ENCODE peak calls at places on chromosomes 7 and 10, in four cellular contexts. E, Y, W and V are unnamed samples.

GRCh38 chr10:88186335-88186734 is 322.9 kb downstream of the PTEN start:
- DNase-seq in E (peak), Y (no peak), W (no peak), V (peak)

GRCh38 chr7:44733708-44734481 is 14.8 kb upstream of the ZMIZ2 start:
- DNase-seq in E (peak), Y (no peak), W (no peak), V (peak)

GRCh38 chr10:131972474-131973071 is 9.2 kb downstream of the BNIP3 start:
- DNase-seq in E (peak), Y (peak), W (no peak), V (peak)

GRCh38 chr7:48182736-48183369 is 11.6 kb downstream of the ABCA13 start:
- DNase-seq in E (peak), Y (no peak), W (no peak), V (peak)

GRCh38 chr10:1434912-1435692 is 302.2 kb downstream of the ADARB2 start:
- DNase-seq in E (no peak), Y (no peak), W (no peak), V (no peak)

GRCh38 chr10:5563237-5563961 is 38.6 kb downstream of the CALML3 start:
- DNase-seq in E (peak), Y (peak), W (no peak), V (no peak)

GRCh38 chr10:126133906-126134703 is 237.7 kb downstream of the FANK1 start:
- DNase-seq in E (peak), Y (no peak), W (no peak), V (peak)

GRCh38 chr10:72542396-72542815 is 83.5 kb downstream of the MICU1 start:
- DNase-seq in E (no peak), Y (no peak), W (no peak), V (no peak)

GRCh38 chr7:1666779-1667565 is 3.1 kb upstream of the ELFN1 start:
- DNase-seq in E (no peak), Y (no peak), W (no peak), V (no peak)

GRCh38 chr7:29995652-29996051 is 6.1 kb upstream of the SCRN1 start:
- DNase-seq in E (peak), Y (no peak), W (no peak), V (no peak)

GRCh38 chr7:8637322-8637721 is 203.9 kb downstream of the NXPH1 start:
- DNase-seq in E (no peak), Y (no peak), W (peak), V (no peak)